ENCODE peak calls at places on chromosomes 4 and X, in four cellular contexts. W, C, R and J are unnamed samples.

GRCh38 chr4:169628579-169628978 is 8.2 kb downstream of the CLCN3 start:
- DNase-seq in W (no peak), C (no peak), R (no peak), J (no peak)

GRCh38 chr4:164783966-164784365 is 30.0 kb downstream of the SMIM31 start:
- DNase-seq in W (no peak), C (no peak), R (no peak), J (no peak)

GRCh38 chr4:95637047-95637600 is 88.4 kb upstream of the UNC5C start:
- DNase-seq in W (peak), C (no peak), R (no peak), J (no peak)

GRCh38 chr4:183909187-183909586 is 4.1 kb downstream of the STOX2 start:
- DNase-seq in W (no peak), C (no peak), R (no peak), J (no peak)

GRCh38 chrX:38282044-38282443 is 45.3 kb downstream of the RPGR start:
- DNase-seq in W (peak), C (no peak), R (no peak), J (no peak)

GRCh38 chr4:175927121-175927520 is 115.1 kb upstream of the GPM6A start:
- DNase-seq in W (no peak), C (no peak), R (no peak), J (no peak)

GRCh38 chr4:116599859-116600258 is 485.5 kb downstream of the TRAM1L1 start:
- DNase-seq in W (no peak), C (no peak), R (no peak), J (no peak)

GRCh38 chr4:173436866-173437265 is 38.0 kb upstream of the SCRG1 start:
- DNase-seq in W (no peak), C (no peak), R (no peak), J (no peak)

GRCh38 chrX:154113729-154114128 is 16.2 kb upstream of the MECP2 start:
- DNase-seq in W (no peak), C (no peak), R (no peak), J (no peak)

GRCh38 chr4:16169491-16169890 is 56.8 kb downstream of the TAPT1 start:
- DNase-seq in W (no peak), C (no peak), R (no peak), J (no peak)

GRCh38 chr4:1720163-1720983 is 750 bp downstream of the TMEM129 start:
- DNase-seq in W (peak), C (no peak), R (peak), J (peak)

GRCh38 chr4:71526626-71527406 is 188.0 kb downstream of the SLC4A4 start:
- DNase-seq in W (no peak), C (no peak), R (no peak), J (no peak)